ENCODE peak calls at places on chromosome 16, in five cellular contexts. H is K562, X is upper lobe of left lung, B is HepG2, I is GM12878. Y is an unnamed sample.
A peak's percentile ranks its signal among the peaks of the same experiment; 100 is the strongest.

GRCh38 chr16:88618182-88618955 is 20.0 kb upstream of the IL17C start:
- ATAC-seq in X (no peak), H (no peak), B (peak; percentile 89), I (no peak), Y (no peak)

GRCh38 chr16:1960665-1961630 is 1.6 kb downstream of the NDUFB10 start:
- ATAC-seq in B (peak; percentile 39), X (no peak), I (peak; percentile 28), H (peak; percentile 53), Y (no peak)

GRCh38 chr16:72399811-72400210 is 227.9 kb upstream of the PMFBP1 start:
- ATAC-seq in H (no peak), X (no peak), B (no peak), I (no peak), Y (no peak)

GRCh38 chr16:53805113-53805512 is 101.2 kb downstream of the FTO start:
- ATAC-seq in X (no peak), H (no peak), I (no peak), B (no peak), Y (no peak)

GRCh38 chr16:72073831-72074230 is 10.8 kb downstream of the HPR start:
- ATAC-seq in B (no peak), X (peak; percentile 44), I (no peak), H (no peak), Y (peak; percentile 43)

GRCh38 chr16:87410958-87411357 is 18.8 kb downstream of the MAP1LC3B start:
- ATAC-seq in X (no peak), B (peak; percentile 43), I (no peak), H (peak; percentile 60), Y (no peak)

GRCh38 chr16:25217921-25218320 is 1.2 kb downstream of the AQP8 start:
- ATAC-seq in I (no peak), H (no peak), X (no peak), B (no peak), Y (no peak)

GRCh38 chr16:31179747-31180458 is at the start of gene FUS:
- ATAC-seq in X (peak; percentile 93), B (peak; percentile 74), I (peak; percentile 78), H (peak; percentile 75), Y (peak; percentile 87)

GRCh38 chr16:65769055-65769465 is 597.4 kb upstream of the CDH5 start:
- ATAC-seq in X (no peak), H (peak; percentile 74), B (no peak), I (no peak), Y (no peak)

GRCh38 chr16:55426865-55427484 is 52.0 kb upstream of the MMP2 start:
- ATAC-seq in X (peak; percentile 43), I (no peak), H (no peak), B (no peak), Y (peak; percentile 80)

GRCh38 chr16:72560617-72561016 is 388.7 kb upstream of the PMFBP1 start:
- ATAC-seq in H (no peak), I (peak; percentile 32), X (no peak), B (peak; percentile 57), Y (no peak)

GRCh38 chr16:53766304-53767016 is 62.5 kb downstream of the FTO start:
- ATAC-seq in X (no peak), B (peak; percentile 86), I (no peak), H (no peak), Y (no peak)

GRCh38 chr16:84562174-84562815 is 55.6 kb downstream of the COTL1 start:
- ATAC-seq in I (peak; percentile 92), X (peak; percentile 53), B (peak; percentile 13), H (no peak), Y (no peak)

GRCh38 chr16:81695431-81695890 is 83.6 kb upstream of the PLCG2 start:
- ATAC-seq in H (no peak), X (no peak), I (no peak), B (no peak), Y (no peak)

GRCh38 chr16:5002699-5003143 is 31.0 kb downstream of the NAGPA start:
- ATAC-seq in I (no peak), B (peak; percentile 51), H (no peak), X (no peak), Y (no peak)

GRCh38 chr16:9437115-9437514 is 345.7 kb downstream of the HAPSTR1 start:
- ATAC-seq in H (peak; percentile 75), B (no peak), X (no peak), I (peak; percentile 27), Y (no peak)

GRCh38 chr16:86901483-86901882 is 323.1 kb downstream of the FOXL1 start:
- ATAC-seq in X (no peak), I (no peak), H (peak; percentile 46), B (no peak), Y (no peak)

GRCh38 chr16:54213322-54213721 is 73.3 kb downstream of the IRX3 start:
- ATAC-seq in I (no peak), H (no peak), B (no peak), X (no peak), Y (no peak)

GRCh38 chr16:71771571-71771970 is 37.1 kb downstream of the AP1G1 start:
- ATAC-seq in H (no peak), I (no peak), X (no peak), B (no peak), Y (no peak)

GRCh38 chr16:1048442-1049112 is 24.0 kb upstream of the SSTR5 start:
- ATAC-seq in B (peak; percentile 60), H (peak; percentile 91), X (peak; percentile 67), I (no peak), Y (peak; percentile 18)

GRCh38 chr16:49687603-49688002 is 168.3 kb downstream of the ZNF423 start:
- ATAC-seq in H (no peak), B (no peak), I (no peak), X (no peak), Y (no peak)

GRCh38 chr16:71700822-71701221 is 23.7 kb downstream of the PHLPP2 start:
- ATAC-seq in X (peak; percentile 40), I (no peak), B (no peak), H (no peak), Y (no peak)

GRCh38 chr16:69260506-69260905 is 50.6 kb upstream of the VPS4A start:
- ATAC-seq in B (no peak), X (no peak), H (no peak), I (no peak), Y (no peak)

GRCh38 chr16:63702981-63703590 is 1418.8 kb downstream of the CDH11 start:
- ATAC-seq in H (peak; percentile 39), I (peak; percentile 56), X (no peak), B (peak; percentile 99), Y (no peak)

GRCh38 chr16:1174477-1175357 is 21.8 kb downstream of the CACNA1H start:
- ATAC-seq in H (peak; percentile 42), X (no peak), I (no peak), B (peak; percentile 32), Y (no peak)

GRCh38 chr16:3328643-3329042 is 23.3 kb downstream of the ZNF75A start:
- ATAC-seq in X (no peak), H (no peak), I (no peak), B (peak; percentile 96), Y (no peak)

GRCh38 chr16:83176802-83177201 is 550.0 kb downstream of the CDH13 start:
- ATAC-seq in I (no peak), H (no peak), B (no peak), X (no peak), Y (no peak)

GRCh38 chr16:12961621-12962020 is 60.2 kb downstream of the SHISA9 start:
- ATAC-seq in X (no peak), B (no peak), I (no peak), H (no peak), Y (no peak)

DNA sequence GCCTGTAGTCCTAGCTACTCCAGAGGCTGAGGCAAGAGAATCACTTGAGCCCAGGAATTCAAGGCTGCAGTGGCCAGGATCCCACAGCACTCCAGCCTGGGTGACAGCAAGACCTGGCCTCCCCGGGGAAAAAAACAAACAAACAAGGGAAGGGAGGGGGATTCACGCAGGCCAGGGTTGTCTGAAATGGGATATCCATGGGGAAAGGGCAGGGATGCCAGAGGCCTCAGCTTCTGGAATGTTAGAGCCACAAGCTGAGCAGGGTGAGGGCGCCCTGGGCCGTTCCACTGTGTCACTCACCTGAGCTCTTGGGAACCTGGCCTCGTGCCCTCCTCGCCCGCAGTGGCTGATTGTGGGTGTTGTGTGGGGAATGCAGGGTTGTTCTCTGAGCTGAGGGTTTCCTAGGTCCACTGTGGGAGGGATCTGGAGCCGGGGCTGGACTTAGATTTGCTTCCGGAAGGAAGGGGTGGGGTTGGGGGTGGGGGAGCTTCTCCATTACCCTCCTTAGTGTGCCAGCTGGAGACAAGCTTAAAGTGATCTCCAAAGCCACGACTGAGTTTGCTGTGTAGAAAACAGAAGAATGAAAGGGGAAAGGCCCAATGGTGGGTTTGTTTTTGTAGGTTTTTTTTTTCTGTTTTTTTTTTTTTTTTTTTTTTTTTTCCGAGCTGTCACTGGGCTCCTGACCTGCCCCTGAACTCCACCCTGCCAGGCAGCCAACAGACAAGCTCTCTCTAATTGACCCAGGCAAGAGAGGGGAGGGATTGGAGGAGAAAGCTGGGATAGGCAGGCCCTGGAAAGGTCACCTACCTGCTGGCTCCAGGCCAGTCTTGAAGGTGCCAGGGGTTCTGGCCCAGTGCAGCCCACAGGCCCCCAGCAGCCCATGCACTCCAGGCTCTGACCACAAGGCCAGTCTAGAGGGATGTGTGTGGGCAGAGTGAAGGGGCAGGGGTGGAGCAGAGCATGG is at the start of gene SULT1A1:
- ATAC-seq in X (peak; percentile 86), H (peak; percentile 81), B (peak; percentile 71), I (no peak), Y (peak; percentile 32)
- TF ChIP-seq CTCF in X (no peak), H (no peak), B (no peak), I (no peak), Y (no peak)

DNA sequence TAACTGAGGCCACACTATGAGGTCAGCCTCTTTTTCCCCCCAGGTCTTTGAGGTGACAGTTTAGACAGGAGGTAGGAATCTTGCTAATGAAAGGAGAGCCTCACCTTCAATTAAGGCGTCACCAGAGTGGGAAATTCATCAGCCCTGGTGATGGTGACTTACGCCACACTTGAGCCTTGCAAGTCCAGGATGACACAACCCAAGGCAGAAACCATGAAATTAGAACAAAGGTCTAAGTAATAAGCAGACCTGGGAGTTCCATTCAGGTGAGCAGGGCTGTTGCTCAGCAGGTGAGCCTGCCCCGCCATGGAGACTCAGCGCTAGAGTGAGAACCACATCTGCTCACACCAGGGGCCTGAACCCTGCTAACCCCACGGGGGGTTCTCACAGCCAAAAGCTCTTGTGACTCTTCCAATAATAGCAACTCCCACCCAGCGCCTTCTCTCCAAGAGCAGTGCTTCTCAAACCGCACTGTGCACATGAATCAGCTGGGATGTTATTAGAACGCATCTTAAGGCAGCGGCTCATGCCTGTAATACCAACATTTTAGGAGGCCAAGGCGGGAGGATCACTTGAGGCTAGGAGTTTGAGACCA is 28.7 kb upstream of the KIFC3 start:
- ATAC-seq in X (no peak), B (no peak), I (no peak), H (no peak), Y (no peak)
- TF ChIP-seq EP300 in X (no peak), B (no peak), I (no peak), H (no peak), Y (no peak)

DNA sequence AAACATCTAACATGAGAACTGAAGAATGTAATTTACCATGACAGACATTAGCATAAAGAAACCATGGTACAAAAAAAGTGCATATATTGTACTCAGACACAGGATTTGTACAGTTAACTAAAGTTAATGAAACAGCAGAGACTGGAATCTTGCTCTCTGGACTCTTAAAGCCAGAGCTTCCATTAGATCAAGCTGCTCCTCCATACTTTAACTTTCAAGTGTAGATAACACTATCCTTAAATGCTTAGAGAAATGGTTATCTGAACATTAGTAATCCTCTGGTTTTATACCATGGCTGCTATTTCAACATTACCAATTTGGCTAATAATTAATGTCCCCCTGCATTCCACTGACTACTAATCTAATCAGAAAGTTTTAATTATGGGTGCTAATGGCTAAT is 3.1 kb downstream of the NUDT21 start:
- ATAC-seq in X (no peak), H (no peak), I (no peak), B (no peak), Y (no peak)
- H3K36me3 ChIP-seq in X (peaks cover 3% of the 10 kb centered on the region), H (peaks cover 53% of the 10 kb centered on the region), I (peaks cover 3% of the 10 kb centered on the region), B (peaks cover 14% of the 10 kb centered on the region), Y (no peaks in the 10 kb centered on the region)

GRCh38 chr16:58306327-58306726 is 11.5 kb upstream of the PRSS54 start:
- ATAC-seq in H (peak; percentile 78), X (no peak), I (peak; percentile 71), B (no peak), Y (no peak)
- TF ChIP-seq CTCF in H (peak; percentile 66), X (no peak), I (peak; percentile 54), B (peak; percentile 65), Y (no peak)